ENCODE peak calls at places on chromosome 3, in four cellular contexts. One of them, this sample, is unnamed.

GRCh38 chr3:64343692-64344440 is 118.6 kb upstream of the PRICKLE2 start:
- DNase-seq in activated T-cell treated with anti-CD3 and anti-CD28 coated beads for 24 hours: no peak
- DNase-seq in heart right ventricle: no peak
- DNase-seq in retina: no peak
- DNase-seq in this sample: no peak

GRCh38 chr3:119880966-119881365 is 99.1 kb downstream of the NR1I2 start:
- DNase-seq in heart right ventricle: no peak
- DNase-seq in retina: no peak
- DNase-seq in activated T-cell treated with anti-CD3 and anti-CD28 coated beads for 24 hours: no peak
- DNase-seq in this sample: no peak

GRCh38 chr3:99534951-99535704 is 103.3 kb upstream of the COL8A1 start:
- DNase-seq in retina: no peak
- DNase-seq in heart right ventricle: no peak
- DNase-seq in activated T-cell treated with anti-CD3 and anti-CD28 coated beads for 24 hours: no peak
- DNase-seq in this sample: no peak

GRCh38 chr3:69204315-69204957 is 82.0 kb upstream of the LMOD3 start:
- DNase-seq in activated T-cell treated with anti-CD3 and anti-CD28 coated beads for 24 hours: peak
- DNase-seq in heart right ventricle: peak
- DNase-seq in retina: no peak
- DNase-seq in this sample: no peak

GRCh38 chr3:125684199-125684598 is 88.9 kb upstream of the OSBPL11 start:
- DNase-seq in retina: peak
- DNase-seq in activated T-cell treated with anti-CD3 and anti-CD28 coated beads for 24 hours: no peak
- DNase-seq in heart right ventricle: no peak
- DNase-seq in this sample: peak

GRCh38 chr3:99862208-99862607 is 44.5 kb downstream of the CMSS1 start:
- DNase-seq in retina: no peak
- DNase-seq in activated T-cell treated with anti-CD3 and anti-CD28 coated beads for 24 hours: no peak
- DNase-seq in heart right ventricle: no peak
- DNase-seq in this sample: no peak

GRCh38 chr3:38031022-38031994 is 1.9 kb upstream of the PLCD1 start:
- DNase-seq in activated T-cell treated with anti-CD3 and anti-CD28 coated beads for 24 hours: no peak
- DNase-seq in retina: no peak
- DNase-seq in heart right ventricle: no peak
- DNase-seq in this sample: no peak

GRCh38 chr3:59367150-59367549 is 317.3 kb upstream of the CFAP20DC start:
- DNase-seq in heart right ventricle: no peak
- DNase-seq in retina: no peak
- DNase-seq in activated T-cell treated with anti-CD3 and anti-CD28 coated beads for 24 hours: no peak
- DNase-seq in this sample: no peak

GRCh38 chr3:119933197-119933596 is 151.3 kb downstream of the NR1I2 start:
- DNase-seq in retina: no peak
- DNase-seq in activated T-cell treated with anti-CD3 and anti-CD28 coated beads for 24 hours: no peak
- DNase-seq in heart right ventricle: no peak
- DNase-seq in this sample: no peak

GRCh38 chr3:161266731-161267150 is 45.6 kb downstream of the NMD3 start:
- DNase-seq in retina: no peak
- DNase-seq in activated T-cell treated with anti-CD3 and anti-CD28 coated beads for 24 hours: no peak
- DNase-seq in heart right ventricle: no peak
- DNase-seq in this sample: no peak

GRCh38 chr3:53599780-53600179 is 105.4 kb downstream of the CACNA1D start:
- DNase-seq in retina: no peak
- DNase-seq in heart right ventricle: no peak
- DNase-seq in activated T-cell treated with anti-CD3 and anti-CD28 coated beads for 24 hours: no peak
- DNase-seq in this sample: no peak

GRCh38 chr3:98746122-98746521 is 17.0 kb upstream of the ST3GAL6 start:
- DNase-seq in activated T-cell treated with anti-CD3 and anti-CD28 coated beads for 24 hours: no peak
- DNase-seq in retina: no peak
- DNase-seq in heart right ventricle: no peak
- DNase-seq in this sample: no peak

GRCh38 chr3:72303926-72304325 is 519.0 kb upstream of the PROK2 start:
- DNase-seq in retina: peak
- DNase-seq in heart right ventricle: peak
- DNase-seq in activated T-cell treated with anti-CD3 and anti-CD28 coated beads for 24 hours: no peak
- DNase-seq in this sample: no peak

GRCh38 chr3:109336272-109336957 is 931 bp downstream of the DPPA4 start:
- DNase-seq in activated T-cell treated with anti-CD3 and anti-CD28 coated beads for 24 hours: no peak
- DNase-seq in heart right ventricle: no peak
- DNase-seq in retina: peak
- DNase-seq in this sample: no peak

GRCh38 chr3:47420044-47420430 is 39.2 kb downstream of the PTPN23 start:
- DNase-seq in heart right ventricle: no peak
- DNase-seq in retina: no peak
- DNase-seq in activated T-cell treated with anti-CD3 and anti-CD28 coated beads for 24 hours: no peak
- DNase-seq in this sample: no peak

GRCh38 chr3:13706886-13707285 is 158.0 kb downstream of the FBLN2 start:
- DNase-seq in activated T-cell treated with anti-CD3 and anti-CD28 coated beads for 24 hours: no peak
- DNase-seq in heart right ventricle: no peak
- DNase-seq in retina: no peak
- DNase-seq in this sample: no peak

GRCh38 chr3:109050591-109051167 is 67.3 kb downstream of the MORC1 start:
- DNase-seq in activated T-cell treated with anti-CD3 and anti-CD28 coated beads for 24 hours: peak
- DNase-seq in retina: no peak
- DNase-seq in heart right ventricle: no peak
- DNase-seq in this sample: no peak

GRCh38 chr3:10941972-10942371 is 50.6 kb upstream of the SLC6A1 start:
- DNase-seq in activated T-cell treated with anti-CD3 and anti-CD28 coated beads for 24 hours: no peak
- DNase-seq in retina: no peak
- DNase-seq in heart right ventricle: no peak
- DNase-seq in this sample: no peak

GRCh38 chr3:118889691-118890090 is 145.0 kb downstream of the IGSF11 start:
- DNase-seq in heart right ventricle: no peak
- DNase-seq in activated T-cell treated with anti-CD3 and anti-CD28 coated beads for 24 hours: no peak
- DNase-seq in retina: no peak
- DNase-seq in this sample: no peak

GRCh38 chr3:161851941-161852566 is 355.4 kb downstream of the OTOL1 start:
- DNase-seq in activated T-cell treated with anti-CD3 and anti-CD28 coated beads for 24 hours: no peak
- DNase-seq in retina: peak
- DNase-seq in heart right ventricle: peak
- DNase-seq in this sample: no peak

GRCh38 chr3:195895900-195896360 is 12.4 kb downstream of the TNK2 start:
- DNase-seq in retina: peak
- DNase-seq in heart right ventricle: peak
- DNase-seq in activated T-cell treated with anti-CD3 and anti-CD28 coated beads for 24 hours: peak
- DNase-seq in this sample: peak

This sample was measured in right cardiac atrium.